ENCODE peak calls at places on chromosomes 11 and 22, in ten cellular contexts. Q is NCI-H1092; A is stimulated activated naive CD8-positive, alpha-beta T cell treated with anti-CD3 and anti-CD28 coated beads, Interleukin-15, Interleukin-2, amounts not matched to agents 100 U/mL and 50 U/mL, for 24 hours; V is stimulated activated CD8-positive, alpha-beta memory T cell treated with anti-CD3 and anti-CD28 coated beads, Interleukin-4, amount 100 ng/mL, for 1 hour; Y is activated T-helper 9 cell treated with anti-CD3 and anti-CD28 coated beads, Interleukin-2, amount 50 U/mL, for 16 hours; U is GM10248; H is fibroblast of gingiva; O is SHP77; M is HCT116; E is T-helper 2 cell. D is an unnamed sample.

GRCh38 chr22:25745341-25746011 is 3.5 kb downstream of the MYO18B start:
- DNase-seq in V (no peak), U (no peak), H (peak), A (no peak), O (no peak), E (no peak), Y (no peak), M (no peak), Q (no peak), D (no peak)

GRCh38 chr22:18104566-18104965 is 6.0 kb upstream of the TUBA8 start:
- DNase-seq in V (no peak), E (no peak), U (no peak), Y (no peak), A (no peak), M (no peak), H (peak), Q (no peak), O (no peak), D (no peak)

GRCh38 chr11:116343270-116343669 is 429.5 kb downstream of the BUD13 start:
- DNase-seq in A (no peak), V (no peak), O (no peak), U (no peak), H (no peak), Q (no peak), M (no peak), E (no peak), Y (no peak), D (no peak)

GRCh38 chr11:503179-503981 is 3.7 kb downstream of the RNH1 start:
- DNase-seq in A (peak), H (peak), V (no peak), M (no peak), U (peak), Y (no peak), O (no peak), E (no peak), Q (no peak), D (peak)

GRCh38 chr11:122157540-122158173 is 41.6 kb upstream of the BLID start:
- DNase-seq in M (no peak), O (no peak), Q (no peak), V (no peak), H (no peak), U (no peak), Y (no peak), A (no peak), E (no peak), D (no peak)

GRCh38 chr11:17722000-17722643 is 2.8 kb downstream of the MYOD1 start:
- DNase-seq in Y (no peak), H (no peak), M (peak), V (no peak), Q (no peak), E (no peak), O (no peak), A (no peak), U (no peak), D (no peak)

GRCh38 chr11:3738241-3738640 is 59.1 kb downstream of the NUP98 start:
- DNase-seq in U (no peak), V (no peak), H (peak), O (no peak), M (no peak), A (no peak), Y (no peak), Q (no peak), E (no peak), D (no peak)

GRCh38 chr11:104984818-104985217 is 16.4 kb upstream of the CASP4 start:
- DNase-seq in H (no peak), A (no peak), E (no peak), Q (no peak), O (no peak), V (no peak), M (no peak), Y (no peak), U (no peak), D (no peak)

GRCh38 chr11:115501895-115502589 is 2.2 kb downstream of the CADM1 start:
- DNase-seq in U (peak), O (peak), E (no peak), M (no peak), Y (no peak), H (no peak), Q (peak), A (no peak), V (no peak), D (peak)

GRCh38 chr11:69055212-69055586 is 6.5 kb downstream of the TPCN2 start:
- DNase-seq in O (no peak), A (no peak), Q (no peak), V (no peak), U (no peak), Y (no peak), H (no peak), M (no peak), E (no peak), D (no peak)

GRCh38 chr22:33593818-33594217 is 326.5 kb downstream of the LARGE1 start:
- DNase-seq in V (no peak), Y (no peak), U (no peak), M (no peak), H (no peak), O (no peak), Q (no peak), A (no peak), E (no peak), D (no peak)

GRCh38 chr22:23061471-23062280 is 8.6 kb upstream of the GNAZ start:
- DNase-seq in A (no peak), V (no peak), U (no peak), M (no peak), Q (no peak), H (no peak), O (no peak), Y (no peak), E (no peak), D (no peak)

GRCh38 chr22:19478086-19478392 is 954 bp downstream of the UFD1 start:
- DNase-seq in Y (no peak), Q (no peak), U (no peak), A (no peak), V (no peak), E (no peak), M (no peak), O (no peak), H (no peak), D (no peak)

GRCh38 chr11:121018746-121019145 is 5.2 kb upstream of the TBCEL start:
- DNase-seq in H (no peak), Q (no peak), U (no peak), M (no peak), O (no peak), Y (no peak), A (no peak), E (no peak), V (no peak), D (no peak)

GRCh38 chr11:28228196-28228595 is 120.0 kb downstream of the METTL15 start:
- DNase-seq in E (no peak), V (no peak), O (no peak), U (no peak), H (peak), Q (no peak), A (no peak), M (no peak), Y (no peak), D (no peak)

GRCh38 chr11:46247664-46248063 is 29.8 kb upstream of the CREB3L1 start:
- DNase-seq in Y (no peak), M (peak), U (peak), A (peak), Q (peak), O (peak), H (no peak), E (no peak), V (no peak), D (peak)

GRCh38 chr11:81870066-81870412 is 863.6 kb downstream of the FAM181B start:
- DNase-seq in Y (no peak), Q (no peak), M (no peak), U (no peak), O (no peak), A (no peak), E (no peak), H (no peak), V (no peak), D (peak)

GRCh38 chr11:115521874-115522273 is 17.7 kb upstream of the CADM1 start:
- DNase-seq in M (no peak), U (no peak), O (no peak), E (no peak), V (no peak), H (no peak), A (no peak), Y (no peak), Q (no peak), D (no peak)

GRCh38 chr22:43438666-43439347 is 27.0 kb downstream of the MPPED1 start:
- DNase-seq in Q (no peak), Y (no peak), U (no peak), V (no peak), E (no peak), M (no peak), A (no peak), O (no peak), H (no peak), D (no peak)

GRCh38 chr22:30223303-30223702 is 23.3 kb downstream of the LIF start:
- DNase-seq in U (no peak), Y (no peak), Q (no peak), V (no peak), A (no peak), E (no peak), M (no peak), O (no peak), H (no peak), D (no peak)

GRCh38 chr11:68116126-68116525 is 5.1 kb downstream of the CHKA start:
- DNase-seq in Q (no peak), Y (no peak), V (no peak), O (no peak), H (no peak), M (no peak), U (no peak), A (no peak), E (no peak), D (no peak)